ENCODE peak calls at places on chromosomes 1 and 21, in ten cellular contexts. U is transverse colon, O is foreskin fibroblast, P is tibial artery, L is hepatocyte, E is WTC11, Z is epithelial cell of esophagus, X is AG09309, S is esophagus squamous epithelium, I is nephron progenitor cell. C is an unnamed sample.

GRCh38 chr21:28590722-28591121 is 402.0 kb downstream of the LTN1 start:
- DNase-seq in O (no peak), S (no peak), E (no peak), Z (no peak), X (no peak), P (no peak), U (no peak), I (no peak), L (no peak), C (no peak)

GRCh38 chr1:235697517-235697916 is 47.9 kb upstream of the GNG4 start:
- DNase-seq in I (no peak), E (no peak), S (no peak), L (no peak), Z (no peak), U (no peak), O (peak), P (no peak), X (no peak), C (no peak)

GRCh38 chr1:7267493-7267892 is 482.2 kb downstream of the CAMTA1 start:
- DNase-seq in Z (no peak), O (peak), X (no peak), L (peak), S (no peak), U (no peak), I (no peak), E (no peak), P (no peak), C (no peak)

GRCh38 chr1:19773485-19773884 is 26.2 kb downstream of the TMCO4 start:
- DNase-seq in P (no peak), S (no peak), E (no peak), U (no peak), Z (no peak), X (no peak), O (no peak), I (no peak), L (no peak), C (no peak)

GRCh38 chr1:63593887-63594617 is 841 bp downstream of the PGM1 start:
- DNase-seq in I (peak), E (peak), U (peak), O (peak), P (peak), L (peak), S (peak), X (peak), Z (peak), C (peak)

GRCh38 chr1:183244466-183244865 is 58.4 kb downstream of the LAMC2 start:
- DNase-seq in O (peak), I (peak), U (peak), L (peak), P (peak), Z (no peak), X (peak), E (no peak), S (no peak), C (no peak)

GRCh38 chr1:183470147-183470960 is 1.9 kb upstream of the SMG7 start:
- DNase-seq in L (peak), S (peak), Z (peak), X (peak), U (peak), I (peak), E (peak), P (peak), O (peak), C (peak)

GRCh38 chr1:181430015-181430657 is 53.2 kb upstream of the CACNA1E start:
- DNase-seq in E (no peak), O (no peak), I (no peak), X (no peak), S (no peak), U (no peak), P (no peak), L (no peak), Z (no peak), C (no peak)

GRCh38 chr1:113811353-113811887 is 856 bp downstream of the RSBN1 start:
- DNase-seq in X (no peak), I (peak), O (peak), S (peak), U (peak), Z (peak), E (no peak), L (peak), P (peak), C (no peak)

GRCh38 chr1:51088474-51088873 is 13.6 kb upstream of the C1orf185 start:
- DNase-seq in S (no peak), Z (peak), X (no peak), U (no peak), P (no peak), O (peak), I (no peak), L (no peak), E (no peak), C (no peak)

GRCh38 chr1:153774780-153775431 is at the start of gene SLC27A3:
- DNase-seq in O (peak), U (peak), Z (peak), P (peak), S (no peak), X (no peak), I (peak), E (peak), L (peak), C (peak)

GRCh38 chr1:100775483-100775882 is 55.9 kb downstream of the VCAM1 start:
- DNase-seq in L (no peak), U (no peak), S (no peak), P (no peak), I (no peak), E (no peak), Z (no peak), O (no peak), X (no peak), C (no peak)

GRCh38 chr1:182925661-182926060 is 27.3 kb downstream of the SHCBP1L start:
- DNase-seq in Z (no peak), P (no peak), E (no peak), U (no peak), S (no peak), O (no peak), X (no peak), I (no peak), L (no peak), C (no peak)

GRCh38 chr1:117782056-117782455 is 147.4 kb downstream of the GDAP2 start:
- DNase-seq in L (no peak), P (no peak), U (no peak), I (no peak), S (no peak), Z (no peak), X (no peak), O (no peak), E (no peak), C (no peak)

GRCh38 chr1:81920245-81920740 is 119.6 kb downstream of the ADGRL2 start:
- DNase-seq in U (no peak), P (no peak), I (peak), S (no peak), E (peak), O (peak), Z (peak), L (peak), X (no peak), C (no peak)

GRCh38 chr1:147808025-147808424 is 47.6 kb upstream of the GJA5 start:
- DNase-seq in S (no peak), O (peak), X (no peak), U (no peak), L (peak), Z (peak), E (no peak), I (no peak), P (no peak), C (no peak)

GRCh38 chr1:32764826-32765545 is 52.2 kb downstream of the YARS1 start:
- DNase-seq in Z (no peak), U (no peak), P (no peak), S (no peak), I (no peak), E (no peak), L (no peak), O (no peak), X (no peak), C (no peak)

GRCh38 chr1:62325076-62325475 is 5.8 kb upstream of the KANK4 start:
- DNase-seq in O (peak), E (no peak), S (no peak), I (no peak), X (peak), Z (peak), U (no peak), P (no peak), L (peak), C (no peak)

GRCh38 chr1:92882817-92883216 is 51.0 kb downstream of the RPL5 start:
- DNase-seq in E (no peak), O (no peak), I (no peak), L (no peak), Z (peak), S (no peak), X (no peak), U (peak), P (no peak), C (no peak)

GRCh38 chr1:22609291-22609690 is 27.1 kb upstream of the C1QA start:
- DNase-seq in I (no peak), Z (no peak), O (no peak), S (no peak), U (no peak), P (no peak), X (no peak), L (no peak), E (no peak), C (no peak)

GRCh38 chr1:160777486-160778089 is 18.4 kb upstream of the LY9 start:
- DNase-seq in L (peak), E (peak), S (no peak), P (no peak), X (no peak), Z (peak), U (peak), O (no peak), I (peak), C (peak)

GRCh38 chr1:44985747-44986359 is 542 bp downstream of the EIF2B3 start:
- DNase-seq in O (peak), U (no peak), L (no peak), E (no peak), S (no peak), I (no peak), Z (no peak), P (no peak), X (no peak), C (no peak)

GRCh38 chr1:197197430-197197997 is 51.0 kb upstream of the ASPM start:
- DNase-seq in O (no peak), I (no peak), P (no peak), X (no peak), L (no peak), S (no peak), E (no peak), U (no peak), Z (no peak), C (no peak)

GRCh38 chr1:31155216-31155806 is 84.4 kb downstream of the NKAIN1 start:
- DNase-seq in O (peak), U (peak), E (peak), X (no peak), P (peak), S (peak), L (peak), Z (peak), I (peak), C (peak)

GRCh38 chr1:94621802-94622201 is 80.2 kb upstream of the F3 start:
- DNase-seq in I (no peak), P (no peak), X (no peak), O (no peak), S (no peak), E (no peak), U (no peak), L (no peak), Z (no peak), C (no peak)

GRCh38 chr1:160826546-160826945 is 30.6 kb downstream of the LY9 start:
- DNase-seq in U (no peak), I (no peak), L (no peak), O (no peak), X (no peak), E (no peak), P (no peak), S (no peak), Z (peak), C (peak)

GRCh38 chr1:150429805-150430204 is 57.4 kb upstream of the TARS2 start:
- DNase-seq in I (no peak), X (no peak), U (no peak), E (no peak), S (no peak), L (peak), Z (peak), P (no peak), O (peak), C (no peak)

DNA sequence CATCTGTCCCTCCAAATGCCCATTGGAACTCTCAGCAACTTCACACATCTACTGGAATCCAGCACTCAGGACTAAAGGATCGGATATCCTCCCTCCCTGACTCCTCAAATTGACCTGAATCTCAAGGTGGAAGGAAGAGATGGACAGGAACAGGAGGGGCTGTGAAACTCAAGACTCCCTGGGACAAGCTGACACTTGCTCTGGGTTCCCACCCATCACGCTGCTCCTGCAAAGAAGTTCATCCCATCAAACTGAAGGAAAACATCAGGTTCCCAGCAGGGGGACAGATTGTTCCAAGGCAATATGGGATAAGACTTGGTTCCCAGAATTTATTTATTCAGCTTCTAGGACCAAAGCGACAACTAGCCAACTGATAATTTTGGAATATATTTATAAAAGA is 30.4 kb upstream of the TIAM1 start:
- DNase-seq in X (no peak), E (no peak), O (no peak), L (no peak), S (no peak), I (no peak), U (no peak), Z (no peak), P (no peak), C (no peak)
- TF ChIP-seq CTCF in X (no peak), E (no peak), O (no peak), L (no peak), S (no peak), I (no peak), U (no peak), Z (no peak), P (no peak), C (no peak)

DNA sequence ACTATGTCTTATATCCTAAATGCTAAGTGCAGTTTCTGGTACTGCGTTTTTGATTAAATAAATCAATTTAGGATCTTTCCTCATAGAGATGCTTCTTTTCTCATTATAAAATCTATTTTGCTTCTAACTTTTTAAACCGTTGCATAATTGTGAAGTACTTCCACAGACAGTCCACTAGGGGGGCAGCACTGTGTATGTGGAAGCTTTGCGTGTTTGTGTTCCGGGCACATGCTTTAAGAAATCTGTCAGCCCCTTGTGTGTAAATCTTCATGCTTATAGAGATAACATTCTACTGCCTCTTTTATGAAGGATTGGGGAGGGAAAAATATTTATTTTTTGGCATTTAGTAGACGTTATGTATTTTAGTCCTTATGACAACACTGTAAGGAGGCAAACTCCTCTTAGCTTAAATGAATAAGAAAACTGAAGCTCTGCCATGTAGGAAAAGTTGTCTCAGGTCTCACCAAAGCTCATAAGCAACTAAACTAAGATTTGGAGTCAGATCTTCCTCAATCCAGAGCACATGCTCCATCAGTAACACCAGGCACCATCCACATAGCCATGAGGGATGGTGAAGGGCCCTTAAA is 157.3 kb upstream of the PTGFR start:
- DNase-seq in S (no peak), Z (peak), U (no peak), I (peak), X (no peak), P (no peak), O (peak), L (peak), E (no peak), C (peak)
- TF ChIP-seq CTCF in S (peak), Z (peak), U (peak), I (peak), X (peak), P (peak), O (peak), L (peak), E (peak), C (peak)

GRCh38 chr1:205449254-205449749 is 6.5 kb downstream of the BLACAT1 start:
- DNase-seq in U (no peak), S (no peak), Z (peak), O (no peak), P (no peak), E (no peak), I (no peak), L (no peak), X (no peak), C (no peak)

GRCh38 chr1:205451759-205452164 is 4.1 kb downstream of the BLACAT1 start:
- DNase-seq in I (peak), E (peak), X (no peak), S (no peak), Z (no peak), O (no peak), L (no peak), P (no peak), U (no peak), C (no peak)

GRCh38 chr1:205451202-205451601 is 4.6 kb downstream of the BLACAT1 start:
- DNase-seq in Z (peak), X (no peak), S (no peak), U (no peak), L (no peak), I (no peak), O (no peak), E (peak), P (no peak), C (no peak)

GRCh38 chr1:205449750-205450443 is 5.9 kb downstream of the BLACAT1 start:
- DNase-seq in I (peak), O (no peak), X (no peak), E (peak), Z (peak), U (peak), S (no peak), L (peak), P (no peak), C (peak)

DNA sequence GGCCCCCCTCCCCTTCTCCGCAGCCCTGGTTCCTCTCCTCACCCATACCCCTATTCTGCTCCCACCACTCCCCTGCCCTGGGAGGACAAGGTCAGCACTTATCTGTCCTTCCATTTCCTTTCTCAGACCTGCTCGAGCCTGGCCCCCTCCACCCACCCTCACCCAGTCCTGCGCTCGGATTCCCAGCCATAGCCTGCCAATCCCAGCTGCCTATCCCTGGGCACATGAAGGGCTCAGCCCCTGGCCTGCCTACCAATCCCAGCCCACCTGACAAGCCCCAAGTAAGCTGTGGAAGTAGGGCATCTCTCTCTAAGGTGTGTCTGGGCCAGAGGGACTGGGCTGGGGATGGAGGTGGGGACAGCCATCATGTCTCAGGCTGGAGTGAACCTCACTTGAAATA is 5.4 kb downstream of the BLACAT1 start:
- DNase-seq in L (no peak), P (no peak), S (no peak), E (peak), O (no peak), Z (no peak), I (peak), U (no peak), X (no peak), C (peak)
- TF ChIP-seq CTCF in L (no peak), P (no peak), S (peak), E (no peak), O (no peak), Z (no peak), I (no peak), U (no peak), X (no peak), C (no peak)

GRCh38 chr1:115142616-115143015 is 53.3 kb upstream of the TSPAN2 start:
- DNase-seq in S (no peak), I (no peak), L (no peak), Z (peak), O (peak), P (no peak), E (no peak), X (no peak), U (no peak), C (no peak)
- TF ChIP-seq CTCF in S (peak), I (no peak), L (peak), Z (peak), O (peak), P (no peak), E (no peak), X (peak), U (no peak), C (no peak)